ENCODE peak calls at places on chromosomes 3 and 15, in eight cellular contexts. Y, F, R, O, D, N, I and M are unnamed samples.

GRCh38 chr3:178671261-178672191 is 135.3 kb downstream of the KCNMB2 start:
- DNase-seq in Y (peak), F (no peak), R (peak), O (peak), D (peak), N (no peak), I (no peak), M (no peak)

GRCh38 chr15:65115086-65115485 is at the start of gene UBAP1L:
- DNase-seq in Y (peak), F (no peak), R (peak), O (no peak), D (no peak), N (no peak), I (no peak), M (no peak)

GRCh38 chr3:17605032-17605431 is 137.4 kb downstream of the TBC1D5 start:
- DNase-seq in Y (no peak), F (peak), R (peak), O (peak), D (peak), N (no peak), I (no peak), M (no peak)

GRCh38 chr3:12345141-12345561 is 56.3 kb downstream of the PPARG start:
- DNase-seq in Y (no peak), F (peak), R (peak), O (peak), D (peak), N (no peak), I (no peak), M (no peak)

GRCh38 chr15:29631076-29632070 is 190.9 kb downstream of the TJP1 start:
- DNase-seq in Y (peak), F (no peak), R (no peak), O (no peak), D (no peak), N (no peak), I (no peak), M (no peak)

GRCh38 chr3:101203411-101203810 is 117.0 kb downstream of the IMPG2 start:
- DNase-seq in Y (no peak), F (no peak), R (peak), O (peak), D (peak), N (no peak), I (no peak), M (no peak)

GRCh38 chr3:13025090-13025489 is 48.1 kb downstream of the IQSEC1 start:
- DNase-seq in Y (no peak), F (no peak), R (peak), O (peak), D (peak), N (no peak), I (no peak), M (no peak)

GRCh38 chr3:177195242-177195940 is 1.9 kb downstream of the TBL1XR1 start:
- DNase-seq in Y (peak), F (no peak), R (no peak), O (peak), D (no peak), N (no peak), I (no peak), M (no peak)

GRCh38 chr3:60294181-60294580 is 957.1 kb downstream of the FHIT start:
- DNase-seq in Y (no peak), F (no peak), R (no peak), O (peak), D (peak), N (no peak), I (no peak), M (no peak)

GRCh38 chr15:53721334-53722087 is 38.0 kb downstream of the WDR72 start:
- DNase-seq in Y (no peak), F (no peak), R (no peak), O (no peak), D (no peak), N (no peak), I (no peak), M (no peak)

GRCh38 chr3:85342915-85343314 is 384.1 kb downstream of the CADM2 start:
- DNase-seq in Y (no peak), F (peak), R (no peak), O (no peak), D (no peak), N (peak), I (peak), M (no peak)

GRCh38 chr3:52311567-52312119 is 4.5 kb upstream of the DNAH1 start:
- DNase-seq in Y (peak), F (no peak), R (no peak), O (no peak), D (no peak), N (peak), I (no peak), M (no peak)

GRCh38 chr3:71251156-71251775 is 332.3 kb downstream of the FOXP1 start:
- DNase-seq in Y (no peak), F (no peak), R (peak), O (peak), D (peak), N (no peak), I (no peak), M (no peak)

GRCh38 chr15:50044904-50045303 is 74.1 kb downstream of the ATP8B4 start:
- DNase-seq in Y (no peak), F (no peak), R (no peak), O (no peak), D (no peak), N (no peak), I (no peak), M (no peak)

GRCh38 chr3:52277071-52277964 is 1.1 kb downstream of the WDR82 start:
- DNase-seq in Y (peak), F (peak), R (peak), O (peak), D (peak), N (peak), I (peak), M (no peak)